ENCODE peak calls at places on chromosomes 6 and 20, in nine cellular contexts. T is activated CD4-positive, alpha-beta T cell treated with anti-CD3 and anti-CD28 coated beads for 24 hours; C is GM04504; B is cardiac muscle cell; I is stimulated activated CD4-positive, alpha-beta T cell treated with anti-CD3 and anti-CD28 coated beads, TNF-alpha, amount 100 ng/mL, for 48 hours; V is Calu3; D is stimulated activated naive CD8-positive, alpha-beta T cell treated with anti-CD3 and anti-CD28 coated beads, Interleukin-15, amount 100 ng/mL, for 72 hours; A is T-helper 2 cell; S is naive thymus-derived CD4-positive, alpha-beta T cell. K is an unnamed sample.
A peak's percentile ranks its signal among the peaks of the same experiment; 100 is the strongest.

GRCh38 chr6:46903175-46903574 is 18.6 kb downstream of the ADGRF5 start:
- DNase-seq in T (no peak), C (no peak), B (no peak), I (no peak), V (no peak), D (no peak), A (no peak), S (no peak), K (no peak)

GRCh38 chr6:55014321-55015088 is 159.8 kb upstream of the HCRTR2 start:
- DNase-seq in T (no peak), C (no peak), B (no peak), I (no peak), V (no peak), D (no peak), A (no peak), S (no peak), K (no peak)

GRCh38 chr6:72784071-72784470 is 162.2 kb downstream of the KCNQ5 start:
- DNase-seq in T (no peak), C (no peak), B (peak; percentile 53), I (no peak), V (no peak), D (no peak), A (no peak), S (no peak), K (no peak)

GRCh38 chr20:46752639-46753235 is 43.3 kb downstream of the SLC2A10 start:
- DNase-seq in T (peak; percentile 38), C (no peak), B (peak; percentile 74), I (peak; percentile 16), V (peak; percentile 80), D (peak; percentile 27), A (peak; percentile 40), S (peak; percentile 12), K (no peak)

GRCh38 chr20:34922654-34923381 is 32.8 kb downstream of the GSS start:
- DNase-seq in T (no peak), C (peak; percentile 69), B (peak; percentile 88), I (no peak), V (peak; percentile 63), D (no peak), A (no peak), S (no peak), K (no peak)

GRCh38 chr6:169868458-169868857 is 117.0 kb downstream of the ERMARD start:
- DNase-seq in T (peak; percentile 22), C (no peak), B (no peak), I (peak; percentile 7), V (no peak), D (peak; percentile 38), A (no peak), S (peak; percentile 56), K (peak; percentile 17)

GRCh38 chr6:114989279-114989964 is 646.6 kb upstream of the HS3ST5 start:
- DNase-seq in T (no peak), C (no peak), B (no peak), I (no peak), V (no peak), D (no peak), A (no peak), S (no peak), K (no peak)

GRCh38 chr6:169545956-169546355 is 155.9 kb downstream of the WDR27 start:
- DNase-seq in T (no peak), C (no peak), B (peak; percentile 34), I (no peak), V (no peak), D (no peak), A (no peak), S (no peak), K (no peak)

GRCh38 chr6:337782-338464 is 45.6 kb downstream of the DUSP22 start:
- DNase-seq in T (no peak), C (no peak), B (no peak), I (no peak), V (no peak), D (peak; percentile 47), A (no peak), S (no peak), K (no peak)

GRCh38 chr20:33724439-33725094 is 4.5 kb upstream of the PXMP4 start:
- DNase-seq in T (no peak), C (no peak), B (peak; percentile 62), I (no peak), V (peak; percentile 17), D (no peak), A (no peak), S (no peak), K (no peak)

GRCh38 chr6:113352029-113352801 is 504.9 kb upstream of the MARCKS start:
- DNase-seq in T (no peak), C (no peak), B (peak; percentile 73), I (no peak), V (peak; percentile 62), D (no peak), A (no peak), S (no peak), K (no peak)

GRCh38 chr6:52077961-52078613 is 9.3 kb downstream of the PKHD1 start:
- DNase-seq in T (no peak), C (no peak), B (no peak), I (no peak), V (no peak), D (no peak), A (no peak), S (no peak), K (no peak)

GRCh38 chr20:45910670-45911485 is 1.1 kb downstream of the PLTP start:
- DNase-seq in T (peak; percentile 97), C (peak; percentile 97), B (peak; percentile 100), I (peak; percentile 90), V (peak; percentile 88), D (peak; percentile 99), A (peak; percentile 90), S (peak; percentile 67), K (peak; percentile 74)

GRCh38 chr20:33291830-33292355 is 8.9 kb downstream of the BPIFB1 start:
- DNase-seq in T (peak; percentile 65), C (no peak), B (peak; percentile 33), I (peak; percentile 51), V (peak; percentile 86), D (peak; percentile 71), A (peak; percentile 60), S (peak; percentile 54), K (peak; percentile 51)

GRCh38 chr20:57611605-57612311 is 8.5 kb downstream of the ZBP1 start:
- DNase-seq in T (no peak), C (no peak), B (no peak), I (no peak), V (no peak), D (no peak), A (no peak), S (no peak), K (no peak)

GRCh38 chr6:39203804-39204495 is 25.3 kb downstream of the KCNK5 start:
- DNase-seq in T (no peak), C (no peak), B (no peak), I (no peak), V (peak; percentile 99), D (no peak), A (no peak), S (no peak), K (no peak)

GRCh38 chr6:63804381-63804956 is 168.9 kb downstream of the PHF3 start:
- DNase-seq in T (no peak), C (peak; percentile 67), B (peak; percentile 85), I (no peak), V (no peak), D (no peak), A (no peak), S (no peak), K (no peak)

GRCh38 chr6:17851001-17851719 is 136.3 kb downstream of the KIF13A start:
- DNase-seq in T (no peak), C (no peak), B (peak; percentile 31), I (no peak), V (no peak), D (no peak), A (no peak), S (no peak), K (no peak)

GRCh38 chr20:24277196-24277595 is 192.2 kb upstream of the SYNDIG1 start:
- DNase-seq in T (no peak), C (no peak), B (no peak), I (no peak), V (no peak), D (no peak), A (no peak), S (no peak), K (no peak)

GRCh38 chr6:13303668-13304017 is 24.7 kb downstream of the TBC1D7 start:
- DNase-seq in T (no peak), C (no peak), B (peak; percentile 87), I (peak; percentile 14), V (no peak), D (peak; percentile 34), A (no peak), S (no peak), K (no peak)

GRCh38 chr20:63106108-63106764 is 99.5 kb upstream of the BHLHE23 start:
- DNase-seq in T (no peak), C (peak; percentile 4), B (peak; percentile 16), I (no peak), V (peak; percentile 60), D (no peak), A (no peak), S (no peak), K (no peak)

GRCh38 chr6:21864211-21864610 is 270.7 kb downstream of the SOX4 start:
- DNase-seq in T (no peak), C (no peak), B (no peak), I (no peak), V (no peak), D (no peak), A (no peak), S (no peak), K (no peak)

GRCh38 chr20:22805219-22805618 is 220.8 kb upstream of the FOXA2 start:
- DNase-seq in T (no peak), C (peak; percentile 6), B (peak; percentile 92), I (no peak), V (no peak), D (no peak), A (no peak), S (no peak), K (no peak)

GRCh38 chr20:13313201-13313600 is 92.1 kb downstream of the ISM1 start:
- DNase-seq in T (no peak), C (no peak), B (no peak), I (no peak), V (no peak), D (no peak), A (no peak), S (no peak), K (no peak)

GRCh38 chr6:141309295-141309694 is 823.4 kb upstream of the GJE1 start:
- DNase-seq in T (no peak), C (no peak), B (peak; percentile 42), I (no peak), V (no peak), D (no peak), A (no peak), S (no peak), K (no peak)

GRCh38 chr20:25283221-25283951 is 35.5 kb downstream of the PYGB start:
- DNase-seq in T (no peak), C (no peak), B (no peak), I (no peak), V (no peak), D (no peak), A (no peak), S (no peak), K (no peak)

GRCh38 chr6:107576852-107577251 is 86.9 kb downstream of the SOBP start:
- DNase-seq in T (no peak), C (peak; percentile 16), B (peak; percentile 21), I (no peak), V (no peak), D (no peak), A (no peak), S (no peak), K (no peak)

GRCh38 chr6:71524201-71524600 is 235.6 kb downstream of the OGFRL1 start:
- DNase-seq in T (no peak), C (no peak), B (no peak), I (no peak), V (no peak), D (no peak), A (no peak), S (no peak), K (no peak)

GRCh38 chr20:24147961-24148360 is 159.4 kb upstream of the GGTLC1 start:
- DNase-seq in T (no peak), C (no peak), B (no peak), I (no peak), V (no peak), D (no peak), A (no peak), S (no peak), K (no peak)

GRCh38 chr6:135146160-135146920 is 34.8 kb upstream of the MYB start:
- DNase-seq in T (no peak), C (no peak), B (no peak), I (no peak), V (no peak), D (no peak), A (no peak), S (no peak), K (no peak)

GRCh38 chr6:116529466-116529969 is 16.0 kb downstream of the TRAPPC3L start:
- DNase-seq in T (no peak), C (no peak), B (no peak), I (no peak), V (no peak), D (no peak), A (no peak), S (no peak), K (no peak)